ENCODE peak calls at places on chromosomes 7 and 10, in nine cellular contexts. O, M, R, Y, T, B, A, F and J are unnamed samples.
A peak's percentile ranks its signal among the peaks of the same experiment; 100 is the strongest.

GRCh38 chr7:43470110-43470509 is 112.8 kb upstream of the STK17A start:
- DNase-seq in O (no peak), Y (no peak), B (no peak), F (no peak), T (no peak), R (no peak), A (no peak), M (no peak), J (no peak)

GRCh38 chr10:102729090-102730026 is 14.4 kb upstream of the WBP1L start:
- DNase-seq in B (peak; percentile 56), A (peak; percentile 71), T (peak; percentile 85), M (peak; percentile 60), Y (peak; percentile 47), F (peak; percentile 38), O (peak; percentile 32), R (peak; percentile 57), J (peak; percentile 34)

GRCh38 chr10:69976795-69977546 is 75.7 kb upstream of the MACROH2A2 start:
- DNase-seq in A (peak; percentile 23), B (no peak), O (no peak), T (no peak), F (no peak), R (peak; percentile 21), Y (no peak), M (no peak), J (no peak)

GRCh38 chr10:17247210-17247609 is 19.2 kb downstream of the VIM start:
- DNase-seq in A (no peak), R (no peak), O (no peak), M (no peak), Y (no peak), B (no peak), T (no peak), F (no peak), J (no peak)

GRCh38 chr7:151894131-151895007 is 17.5 kb upstream of the PRKAG2 start:
- DNase-seq in T (no peak), O (no peak), A (no peak), Y (no peak), M (no peak), F (no peak), R (no peak), B (no peak), J (no peak)

GRCh38 chr10:73865459-73866442 is 8.6 kb downstream of the CAMK2G start:
- DNase-seq in A (no peak), B (peak; percentile 54), T (peak; percentile 58), R (no peak), Y (peak; percentile 45), M (no peak), O (peak; percentile 37), F (peak; percentile 41), J (no peak)

GRCh38 chr7:91567111-91568012 is 303.1 kb downstream of the FZD1 start:
- DNase-seq in B (no peak), R (no peak), Y (no peak), T (no peak), A (no peak), M (no peak), O (no peak), F (no peak), J (no peak)

GRCh38 chr7:120944826-120945562 is 5.6 kb upstream of the ING3 start:
- DNase-seq in O (no peak), A (no peak), R (peak; percentile 5), B (no peak), F (no peak), Y (no peak), T (no peak), M (no peak), J (no peak)

GRCh38 chr10:4240641-4241197 is 455.7 kb upstream of the KLF6 start:
- DNase-seq in R (no peak), M (peak; percentile 42), F (no peak), B (no peak), A (peak; percentile 72), O (no peak), Y (no peak), T (no peak), J (no peak)

GRCh38 chr7:31864646-31865045 is 177.6 kb downstream of the PPP1R17 start:
- DNase-seq in B (no peak), T (no peak), A (no peak), O (no peak), F (no peak), M (no peak), Y (no peak), R (peak; percentile 5), J (no peak)

GRCh38 chr7:55432937-55433784 is 68.0 kb downstream of the LANCL2 start:
- DNase-seq in A (peak; percentile 46), F (no peak), R (peak; percentile 42), B (no peak), Y (no peak), T (no peak), M (peak; percentile 53), O (peak; percentile 6), J (no peak)

GRCh38 chr7:50733552-50733951 is 49.1 kb downstream of the GRB10 start:
- DNase-seq in R (peak; percentile 40), M (peak; percentile 90), Y (no peak), A (peak; percentile 88), T (no peak), B (no peak), O (no peak), F (no peak), J (no peak)

GRCh38 chr7:22399091-22399490 is 42.1 kb upstream of the RAPGEF5 start:
- DNase-seq in A (no peak), Y (no peak), F (no peak), M (no peak), R (no peak), B (no peak), T (no peak), O (no peak), J (no peak)

GRCh38 chr10:51937313-51937712 is 237.9 kb upstream of the CSTF2T start:
- DNase-seq in A (peak; percentile 83), M (no peak), F (no peak), O (no peak), B (no peak), R (no peak), T (no peak), Y (no peak), J (no peak)

GRCh38 chr7:156927571-156928405 is 21.7 kb upstream of the NOM1 start:
- DNase-seq in O (no peak), T (no peak), A (no peak), B (no peak), M (no peak), R (peak; percentile 24), F (no peak), Y (no peak), J (no peak)

GRCh38 chr10:68075550-68076004 is 494 bp upstream of the HERC4 start:
- DNase-seq in Y (no peak), B (no peak), F (no peak), M (no peak), A (no peak), O (no peak), R (no peak), T (no peak), J (no peak)

GRCh38 chr10:62614389-62615157 is 189.9 kb upstream of the ADO start:
- DNase-seq in T (no peak), R (peak; percentile 89), Y (peak; percentile 14), B (peak; percentile 53), A (peak; percentile 39), O (no peak), M (peak; percentile 95), F (no peak), J (no peak)

GRCh38 chr10:109191823-109192222 is 731.5 kb downstream of the XPNPEP1 start:
- DNase-seq in Y (no peak), R (no peak), T (no peak), O (no peak), B (no peak), M (no peak), A (no peak), F (no peak), J (no peak)

GRCh38 chr7:19762631-19763030 is 10.8 kb downstream of the TMEM196 start:
- DNase-seq in O (no peak), Y (no peak), T (no peak), B (no peak), F (no peak), M (no peak), A (no peak), R (no peak), J (no peak)

GRCh38 chr10:14837003-14837755 is 658 bp downstream of the CDNF start:
- DNase-seq in O (no peak), A (no peak), M (no peak), R (peak; percentile 40), F (no peak), B (no peak), T (no peak), Y (no peak), J (no peak)

GRCh38 chr7:16189026-16189715 is 232.2 kb downstream of the CRPPA start:
- DNase-seq in T (no peak), A (peak; percentile 91), O (no peak), Y (no peak), R (peak; percentile 3), B (no peak), M (no peak), F (no peak), J (no peak)

GRCh38 chr7:41777894-41778596 is 75.2 kb upstream of the INHBA start:
- DNase-seq in F (no peak), M (no peak), B (no peak), O (no peak), Y (no peak), T (no peak), R (no peak), A (peak; percentile 72), J (no peak)

GRCh38 chr7:23216021-23216420 is 30.6 kb upstream of the GPNMB start:
- DNase-seq in O (no peak), T (peak; percentile 60), B (no peak), F (no peak), A (no peak), R (no peak), M (no peak), Y (no peak), J (no peak)

GRCh38 chr10:97333351-97333600 is 1.3 kb downstream of the FRAT2 start:
- DNase-seq in T (no peak), B (no peak), R (no peak), M (peak; percentile 13), F (no peak), A (no peak), Y (no peak), O (no peak), J (no peak)

GRCh38 chr7:81839708-81840359 is 70.0 kb upstream of the HGF start:
- DNase-seq in A (no peak), O (no peak), R (no peak), T (no peak), Y (no peak), B (no peak), F (no peak), M (no peak), J (no peak)